ENCODE peak calls at places on chromosome 5, in five cellular contexts. Z, O, T, N and W are unnamed samples.

GRCh38 chr5:173554989-173555705 is 61.3 kb downstream of the BOD1 start:
- DNase-seq in Z (no peak), O (no peak), T (no peak), N (no peak), W (no peak)

GRCh38 chr5:89676634-89677033 is 732.9 kb downstream of the CETN3 start:
- DNase-seq in Z (peak; percentile 75), O (no peak), T (no peak), N (no peak), W (no peak)

GRCh38 chr5:102649731-102650130 is 105.4 kb upstream of the PAM start:
- DNase-seq in Z (no peak), O (peak; percentile 83), T (no peak), N (no peak), W (no peak)

GRCh38 chr5:155728857-155729683 is 597.9 kb upstream of the SGCD start:
- DNase-seq in Z (no peak), O (peak; percentile 21), T (no peak), N (peak; percentile 77), W (peak; percentile 13)

GRCh38 chr5:76908166-76908565 is 44.7 kb upstream of the CRHBP start:
- DNase-seq in Z (no peak), O (no peak), T (no peak), N (peak; percentile 10), W (no peak)

GRCh38 chr5:141783599-141784296 is 94.5 kb downstream of the PCDH1 start:
- DNase-seq in Z (no peak), O (peak; percentile 10), T (no peak), N (peak; percentile 67), W (peak; percentile 67)

GRCh38 chr5:172777381-172778222 is 6.6 kb upstream of the DUSP1 start:
- DNase-seq in Z (peak; percentile 92), O (peak; percentile 83), T (no peak), N (no peak), W (peak; percentile 93)

GRCh38 chr5:134371834-134372340 is 518 bp downstream of the UBE2B start:
- DNase-seq in Z (peak; percentile 44), O (peak; percentile 36), T (peak; percentile 41), N (peak; percentile 89), W (peak; percentile 75)

GRCh38 chr5:71892641-71893340 is 173.7 kb downstream of the CARTPT start:
- DNase-seq in Z (no peak), O (no peak), T (no peak), N (peak; percentile 4), W (no peak)

GRCh38 chr5:157562111-157562581 is 13.4 kb downstream of the ADAM19 start:
- DNase-seq in Z (no peak), O (peak; percentile 59), T (no peak), N (peak; percentile 27), W (no peak)

GRCh38 chr5:157558681-157559080 is 16.9 kb downstream of the ADAM19 start:
- DNase-seq in Z (no peak), O (peak; percentile 58), T (no peak), N (no peak), W (no peak)

GRCh38 chr5:157559301-157559700 is 16.3 kb downstream of the ADAM19 start:
- DNase-seq in Z (no peak), O (peak; percentile 64), T (no peak), N (no peak), W (peak; percentile 74)

GRCh38 chr5:157561105-157561504 is 14.5 kb downstream of the ADAM19 start:
- DNase-seq in Z (no peak), O (peak; percentile 82), T (no peak), N (no peak), W (no peak)

DNA sequence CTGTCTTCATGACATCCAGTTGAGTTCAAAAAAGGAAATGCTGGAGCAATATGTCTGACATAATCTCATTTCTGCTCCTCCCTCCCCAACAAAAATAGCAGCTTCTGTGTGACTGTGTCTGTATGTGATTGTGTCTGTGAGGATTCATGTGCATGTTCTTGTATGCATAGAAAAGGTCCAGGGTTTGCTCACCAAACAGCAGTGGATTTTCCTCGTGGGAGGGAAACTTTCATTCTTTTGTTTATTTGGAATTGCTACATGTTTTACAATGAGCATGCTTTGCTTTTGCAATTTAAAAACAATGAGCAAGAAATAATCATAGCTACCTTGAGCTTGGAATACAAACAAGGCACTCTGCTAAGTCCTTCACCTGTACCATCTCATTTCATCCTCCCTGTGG is 15.0 kb downstream of the ADAM19 start:
- DNase-seq in Z (no peak), O (no peak), T (no peak), N (no peak), W (no peak)
- H3K4me1 ChIP-seq in Z (no peaks in the 10 kb centered on the region), O (peaks cover 58% of the 10 kb centered on the region), T (peaks cover 12% of the 10 kb centered on the region), N (peaks cover 13% of the 10 kb centered on the region), W (peaks cover 28% of the 10 kb centered on the region)

DNA sequence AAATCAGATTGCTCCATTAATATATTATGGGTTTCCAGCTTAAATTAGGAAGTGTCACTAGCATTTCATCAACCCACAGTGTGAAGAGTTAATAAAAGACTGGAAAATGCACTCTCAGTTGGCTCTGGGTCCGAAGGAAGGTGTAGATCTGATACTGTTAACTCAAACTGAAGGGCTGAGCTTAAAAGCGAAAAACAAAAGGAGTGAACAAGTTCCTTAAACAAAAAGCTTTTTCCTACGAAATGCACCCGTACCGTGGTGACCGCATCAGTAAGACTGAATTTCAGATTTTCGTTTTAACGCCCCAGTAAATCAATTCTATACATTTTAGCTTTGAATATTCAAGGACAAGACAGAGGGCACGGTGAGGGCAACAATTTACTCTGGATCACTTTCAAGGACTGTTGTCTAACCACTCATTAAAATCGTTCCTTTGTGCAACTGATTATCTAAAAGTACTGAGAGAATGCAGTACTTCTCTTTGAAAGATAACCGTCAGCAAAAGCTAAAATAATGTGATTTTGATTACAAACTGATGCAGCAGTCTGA is 1.9 kb downstream of the HOMER1 start:
- DNase-seq in Z (no peak), O (no peak), T (no peak), N (no peak), W (no peak)
- H3K79me2 ChIP-seq in Z (peaks cover 4% of the 10 kb centered on the region), O (no peaks in the 10 kb centered on the region), T (peaks cover 60% of the 10 kb centered on the region), N (peaks cover 59% of the 10 kb centered on the region), W (peaks cover 60% of the 10 kb centered on the region)

DNA sequence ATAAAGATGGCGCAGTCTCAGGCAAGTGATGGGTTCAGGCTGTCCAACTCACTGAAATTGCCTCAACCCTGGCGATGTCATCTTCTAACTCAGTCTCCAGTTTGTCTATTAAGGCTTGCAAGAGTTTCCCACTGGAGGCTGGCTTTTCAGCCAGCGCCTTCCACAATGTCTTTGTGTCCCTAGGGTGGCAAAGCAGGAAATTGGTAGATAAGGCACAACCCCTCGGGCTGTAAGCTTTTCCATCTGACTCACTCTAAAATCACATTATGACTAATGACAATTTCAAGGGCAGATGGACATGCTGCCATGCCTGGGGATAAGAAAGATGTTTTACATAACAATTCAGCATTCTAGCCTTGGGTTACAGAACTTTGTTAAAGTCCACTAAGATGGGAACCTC is 61.9 kb downstream of the MROH2B start:
- DNase-seq in Z (no peak), O (peak; percentile 20), T (no peak), N (no peak), W (peak; percentile 68)
- H3K4me1 ChIP-seq in Z (no peaks in the 10 kb centered on the region), O (no peaks in the 10 kb centered on the region), T (no peaks in the 10 kb centered on the region), N (no peaks in the 10 kb centered on the region), W (peaks cover 14% of the 10 kb centered on the region)

GRCh38 chr5:125558466-125558865 is 812.0 kb upstream of the ZNF608 start:
- DNase-seq in Z (no peak), O (peak; percentile 62), T (no peak), N (no peak), W (peak; percentile 17)
- H3K79me2 ChIP-seq in Z (no peaks in the 10 kb centered on the region), O (no peaks in the 10 kb centered on the region), T (no peaks in the 10 kb centered on the region), N (no peaks in the 10 kb centered on the region), W (no peaks in the 10 kb centered on the region)

DNA sequence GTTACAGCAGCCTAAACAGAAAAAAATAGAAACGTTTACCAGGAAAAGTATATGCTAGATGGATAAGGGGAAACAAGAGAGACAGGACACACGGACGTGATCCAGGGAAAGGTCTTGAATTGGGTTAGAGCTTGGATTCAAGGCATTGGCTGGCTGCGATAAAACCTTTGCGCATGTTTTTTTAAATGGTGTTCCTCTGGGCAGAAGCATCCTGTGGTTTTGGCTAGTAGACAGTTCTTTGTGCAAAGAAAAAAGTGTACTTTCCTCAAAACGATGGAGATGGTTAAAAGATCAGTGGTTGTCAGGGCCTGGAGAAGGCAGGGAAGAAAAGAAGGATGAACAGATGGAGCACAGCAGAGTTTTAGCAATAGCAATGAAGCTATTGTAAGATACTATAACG is 37.5 kb upstream of the LIFR start:
- DNase-seq in Z (no peak), O (peak; percentile 36), T (no peak), N (no peak), W (no peak)
- H3K4me1 ChIP-seq in Z (no peaks in the 10 kb centered on the region), O (peaks cover 7% of the 10 kb centered on the region), T (no peaks in the 10 kb centered on the region), N (no peaks in the 10 kb centered on the region), W (peaks cover 7% of the 10 kb centered on the region)

GRCh38 chr5:51381801-51382507 is 1.3 kb upstream of the ISL1 start:
- DNase-seq in Z (no peak), O (no peak), T (no peak), N (no peak), W (no peak)
- H3K79me2 ChIP-seq in Z (no peaks in the 10 kb centered on the region), O (no peaks in the 10 kb centered on the region), T (no peaks in the 10 kb centered on the region), N (no peaks in the 10 kb centered on the region), W (no peaks in the 10 kb centered on the region)

GRCh38 chr5:54671111-54671531 is 153.6 kb downstream of the SNX18 start:
- DNase-seq in Z (no peak), O (peak; percentile 32), T (no peak), N (no peak), W (peak; percentile 55)

GRCh38 chr5:54672867-54673266 is 155.3 kb downstream of the SNX18 start:
- DNase-seq in Z (no peak), O (no peak), T (no peak), N (no peak), W (no peak)

GRCh38 chr5:54676964-54677363 is 159.4 kb downstream of the SNX18 start:
- DNase-seq in Z (no peak), O (no peak), T (no peak), N (no peak), W (no peak)

GRCh38 chr5:54676466-54676865 is 158.9 kb downstream of the SNX18 start:
- DNase-seq in Z (no peak), O (no peak), T (no peak), N (no peak), W (no peak)

DNA sequence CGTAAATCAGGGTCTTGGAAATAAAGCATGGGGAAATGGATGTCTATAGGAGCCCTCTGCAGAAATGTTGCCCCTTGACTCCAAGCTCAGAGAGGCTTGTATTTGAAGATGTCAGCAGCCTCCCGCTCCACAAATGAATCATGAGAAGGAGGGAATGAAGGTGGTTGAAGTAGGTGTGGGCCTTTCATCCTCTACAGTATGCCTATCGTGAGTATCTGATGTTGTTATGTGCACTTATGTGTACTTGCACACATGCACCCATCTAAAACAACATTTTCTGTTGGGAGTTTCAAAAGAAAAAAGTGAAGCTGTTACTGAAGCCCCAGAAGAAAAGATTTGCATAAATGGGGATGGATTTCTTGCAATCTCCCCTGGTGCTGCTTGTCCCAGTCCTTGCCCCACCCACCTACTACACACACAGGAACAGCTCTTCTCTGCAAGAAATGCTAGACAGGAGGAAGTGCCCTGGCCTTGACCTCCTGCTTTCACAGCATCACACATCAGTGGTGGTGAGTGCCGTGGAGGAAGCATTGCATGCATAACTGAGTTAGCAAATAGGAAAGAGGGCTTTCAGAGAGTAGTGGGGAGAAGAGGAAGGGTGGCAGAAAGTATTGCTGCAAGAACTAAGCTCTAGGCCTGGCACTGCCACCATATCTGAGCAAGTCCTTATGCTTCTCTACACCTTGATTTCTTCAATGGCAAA is 156.1 kb downstream of the SNX18 start:
- DNase-seq in Z (peak; percentile 95), O (peak; percentile 51), T (no peak), N (no peak), W (no peak)
- H3K4me1 ChIP-seq in Z (peaks cover 37% of the 10 kb centered on the region), O (peaks cover 17% of the 10 kb centered on the region), T (no peaks in the 10 kb centered on the region), N (no peaks in the 10 kb centered on the region), W (peaks cover 3% of the 10 kb centered on the region)